ENCODE peak calls at places on chromosomes 6 and 20, in seven cellular contexts. I is HTR-8/SVneo, X is MV-4-11, D is germinal center, F is amniotic stem cell, H is posterior vena cava, S is mesothelial cell of epicardium. Y is an unnamed sample.

GRCh38 chr6:124434416-124434815 is 527.8 kb upstream of the RNF217 start:
- DNase-seq in I (no peak), X (peak), D (no peak), F (no peak), H (no peak), S (no peak), Y (no peak)

GRCh38 chr6:161424421-161424820 is 150.6 kb upstream of the AGPAT4 start:
- DNase-seq in I (no peak), X (no peak), D (no peak), F (no peak), H (no peak), S (no peak), Y (no peak)

GRCh38 chr6:141580988-141581387 is 551.7 kb upstream of the GJE1 start:
- DNase-seq in I (peak), X (no peak), D (no peak), F (no peak), H (no peak), S (no peak), Y (no peak)

GRCh38 chr6:1387632-1388031 is 1.7 kb upstream of the FOXF2 start:
- DNase-seq in I (no peak), X (no peak), D (no peak), F (no peak), H (no peak), S (no peak), Y (no peak)

GRCh38 chr20:59015411-59015810 is 3.8 kb upstream of the TUBB1 start:
- DNase-seq in I (no peak), X (no peak), D (no peak), F (no peak), H (no peak), S (no peak), Y (no peak)

GRCh38 chr6:17706580-17707370 is at the start of gene NUP153:
- DNase-seq in I (peak), X (peak), D (peak), F (peak), H (peak), S (peak), Y (peak)

GRCh38 chr6:137791281-137792159 is 75.5 kb upstream of the TNFAIP3 start:
- DNase-seq in I (no peak), X (no peak), D (no peak), F (no peak), H (no peak), S (no peak), Y (peak)

GRCh38 chr20:50248104-50248631 is 57.5 kb downstream of the CEBPB start:
- DNase-seq in I (peak), X (no peak), D (no peak), F (no peak), H (no peak), S (no peak), Y (peak)

GRCh38 chr6:134216304-134217029 is 101.4 kb downstream of the SGK1 start:
- DNase-seq in I (no peak), X (peak), D (peak), F (no peak), H (no peak), S (no peak), Y (no peak)

GRCh38 chr20:39773380-39774000 is 811.3 kb downstream of the DHX35 start:
- DNase-seq in I (no peak), X (no peak), D (no peak), F (no peak), H (no peak), S (no peak), Y (no peak)